ENCODE peak calls at places on chromosomes 12 and 14, in eight cellular contexts. J is CD8-positive, alpha-beta memory T cell; L is CD8-positive, alpha-beta T cell; M is astrocyte; R is mammary epithelial cell; X is Panc1; A is gastrocnemius medialis; O is MM.1S. G is an unnamed sample.

GRCh38 chr14:59187802-59188460 is 536 bp upstream of the DAAM1 start:
- DNase-seq in J (peak), L (peak), M (no peak), R (no peak), X (peak), A (peak), O (peak), G (no peak)

GRCh38 chr14:23294734-23295561 is 7.7 kb downstream of the PPP1R3E start:
- DNase-seq in J (peak), L (no peak), M (no peak), R (no peak), X (peak), A (no peak), O (peak), G (no peak)

GRCh38 chr14:72738181-72738611 is 155.7 kb downstream of the DPF3 start:
- DNase-seq in J (no peak), L (no peak), M (no peak), R (no peak), X (no peak), A (no peak), O (no peak), G (no peak)

GRCh38 chr14:42163136-42163535 is 556.5 kb downstream of the LRFN5 start:
- DNase-seq in J (no peak), L (no peak), M (no peak), R (no peak), X (no peak), A (no peak), O (no peak), G (no peak)

GRCh38 chr14:49893309-49894213 is 679 bp downstream of the ARF6 start:
- DNase-seq in J (peak), L (peak), M (no peak), R (peak), X (no peak), A (peak), O (peak), G (no peak)

GRCh38 chr14:90642239-90642717 is 174.0 kb downstream of the TTC7B start:
- DNase-seq in J (no peak), L (no peak), M (peak), R (no peak), X (no peak), A (no peak), O (no peak), G (no peak)

GRCh38 chr12:117114784-117115183 is 15.6 kb upstream of the TESC start:
- DNase-seq in J (no peak), L (no peak), M (no peak), R (no peak), X (no peak), A (no peak), O (no peak), G (no peak)

GRCh38 chr12:12723681-12724420 is 6.7 kb downstream of the CDKN1B start:
- DNase-seq in J (peak), L (no peak), M (no peak), R (peak), X (no peak), A (peak), O (peak), G (no peak)

GRCh38 chr14:68673464-68673863 is 119.4 kb downstream of the ZFP36L1 start:
- DNase-seq in J (no peak), L (no peak), M (no peak), R (no peak), X (no peak), A (no peak), O (no peak), G (no peak)

GRCh38 chr12:92561543-92561899 is 141.3 kb upstream of the PLEKHG7 start:
- DNase-seq in J (no peak), L (no peak), M (peak), R (peak), X (no peak), A (peak), O (no peak), G (no peak)

GRCh38 chr14:60722836-60723217 is 1.3 kb downstream of the SIX4 start:
- DNase-seq in J (no peak), L (no peak), M (peak), R (no peak), X (no peak), A (peak), O (no peak), G (no peak)

GRCh38 chr12:8692573-8692972 is 5.2 kb upstream of the RIMKLB start:
- DNase-seq in J (no peak), L (no peak), M (peak), R (peak), X (no peak), A (no peak), O (no peak), G (no peak)

GRCh38 chr12:32110417-32110816 is 3.8 kb downstream of the BICD1 start:
- DNase-seq in J (no peak), L (no peak), M (no peak), R (no peak), X (no peak), A (no peak), O (no peak), G (no peak)

GRCh38 chr14:78857974-78858373 is 687.8 kb downstream of the NRXN3 start:
- DNase-seq in J (no peak), L (no peak), M (no peak), R (no peak), X (no peak), A (no peak), O (no peak), G (no peak)

GRCh38 chr12:58966939-58967338 is 46.6 kb upstream of the LRIG3 start:
- DNase-seq in J (no peak), L (no peak), M (peak), R (peak), X (no peak), A (no peak), O (no peak), G (no peak)

GRCh38 chr12:71576546-71576945 is 87.1 kb downstream of the ZFC3H1 start:
- DNase-seq in J (no peak), L (no peak), M (no peak), R (no peak), X (no peak), A (no peak), O (no peak), G (no peak)

GRCh38 chr14:44316647-44317432 is 190.2 kb downstream of the FSCB start:
- DNase-seq in J (no peak), L (no peak), M (peak), R (peak), X (peak), A (no peak), O (peak), G (peak)

GRCh38 chr14:68961361-68961760 is 17.7 kb downstream of the ACTN1 start:
- DNase-seq in J (no peak), L (no peak), M (no peak), R (no peak), X (no peak), A (no peak), O (no peak), G (no peak)

GRCh38 chr12:110577717-110578521 is 5.2 kb downstream of the PPTC7 start:
- DNase-seq in J (no peak), L (no peak), M (peak), R (peak), X (no peak), A (peak), O (no peak), G (peak)

GRCh38 chr12:94805749-94806148 is 155.4 kb upstream of the TMCC3 start:
- DNase-seq in J (no peak), L (no peak), M (peak), R (peak), X (no peak), A (no peak), O (no peak), G (no peak)

GRCh38 chr14:20631821-20632389 is 9.6 kb downstream of the OR6S1 start:
- DNase-seq in J (no peak), L (no peak), M (peak), R (peak), X (no peak), A (peak), O (no peak), G (no peak)

GRCh38 chr14:103232338-103232808 is 101.7 kb upstream of the EIF5 start:
- DNase-seq in J (no peak), L (no peak), M (no peak), R (no peak), X (no peak), A (no peak), O (no peak), G (no peak)

GRCh38 chr14:79278798-79279644 is 932.3 kb downstream of the DIO2 start:
- DNase-seq in J (no peak), L (no peak), M (peak), R (peak), X (no peak), A (peak), O (peak), G (peak)

GRCh38 chr14:58822856-58823255 is 185.1 kb downstream of the DACT1 start:
- DNase-seq in J (no peak), L (no peak), M (no peak), R (no peak), X (no peak), A (no peak), O (no peak), G (no peak)

GRCh38 chr12:32647275-32647674 is 31.8 kb upstream of the DNM1L start:
- DNase-seq in J (no peak), L (no peak), M (no peak), R (no peak), X (no peak), A (no peak), O (no peak), G (no peak)

GRCh38 chr14:71246539-71246938 is 339.3 kb downstream of the PCNX1 start:
- DNase-seq in J (no peak), L (no peak), M (no peak), R (no peak), X (no peak), A (no peak), O (no peak), G (no peak)

GRCh38 chr12:56080556-56081138 is 682 bp downstream of the ERBB3 start:
- DNase-seq in J (no peak), L (no peak), M (no peak), R (no peak), X (no peak), A (no peak), O (no peak), G (no peak)

GRCh38 chr12:119936705-119937323 is 52.2 kb upstream of the BICDL1 start:
- DNase-seq in J (no peak), L (no peak), M (no peak), R (no peak), X (no peak), A (no peak), O (no peak), G (no peak)

GRCh38 chr12:98744692-98745091 is 99.6 kb downstream of the APAF1 start:
- DNase-seq in J (no peak), L (no peak), M (no peak), R (no peak), X (no peak), A (no peak), O (peak), G (no peak)

GRCh38 chr12:131896080-131896810 is 1.8 kb downstream of the ULK1 start:
- DNase-seq in J (peak), L (peak), M (peak), R (peak), X (no peak), A (peak), O (peak), G (no peak)

GRCh38 chr12:14843425-14843887 is at the start of gene ART4:
- DNase-seq in J (no peak), L (no peak), M (no peak), R (no peak), X (no peak), A (no peak), O (no peak), G (no peak)

GRCh38 chr14:64119535-64119934 is 174.6 kb downstream of the ESR2 start:
- DNase-seq in J (no peak), L (no peak), M (no peak), R (no peak), X (no peak), A (no peak), O (no peak), G (no peak)

GRCh38 chr14:93926209-93926872 is 803 bp upstream of the FAM181A start:
- DNase-seq in J (no peak), L (no peak), M (no peak), R (no peak), X (no peak), A (no peak), O (no peak), G (no peak)

GRCh38 chr12:52022841-52023181 is 16.1 kb downstream of the TAMALIN start:
- DNase-seq in J (no peak), L (no peak), M (no peak), R (no peak), X (no peak), A (no peak), O (no peak), G (no peak)

GRCh38 chr14:71586131-71586893 is 345.9 kb upstream of the RGS6 start:
- DNase-seq in J (no peak), L (no peak), M (peak), R (peak), X (no peak), A (no peak), O (no peak), G (no peak)

GRCh38 chr12:20211537-20211936 is 156.8 kb upstream of the PDE3A start:
- DNase-seq in J (no peak), L (no peak), M (no peak), R (no peak), X (no peak), A (no peak), O (no peak), G (no peak)

GRCh38 chr12:20212658-20213387 is 155.5 kb upstream of the PDE3A start:
- DNase-seq in J (no peak), L (no peak), M (peak), R (peak), X (no peak), A (peak), O (no peak), G (peak)

GRCh38 chr12:20212036-20212435 is 156.3 kb upstream of the PDE3A start:
- DNase-seq in J (no peak), L (no peak), M (peak), R (no peak), X (no peak), A (no peak), O (no peak), G (no peak)

GRCh38 chr12:20213851-20214250 is 154.5 kb upstream of the PDE3A start:
- DNase-seq in J (no peak), L (no peak), M (no peak), R (no peak), X (no peak), A (no peak), O (no peak), G (no peak)

DNA sequence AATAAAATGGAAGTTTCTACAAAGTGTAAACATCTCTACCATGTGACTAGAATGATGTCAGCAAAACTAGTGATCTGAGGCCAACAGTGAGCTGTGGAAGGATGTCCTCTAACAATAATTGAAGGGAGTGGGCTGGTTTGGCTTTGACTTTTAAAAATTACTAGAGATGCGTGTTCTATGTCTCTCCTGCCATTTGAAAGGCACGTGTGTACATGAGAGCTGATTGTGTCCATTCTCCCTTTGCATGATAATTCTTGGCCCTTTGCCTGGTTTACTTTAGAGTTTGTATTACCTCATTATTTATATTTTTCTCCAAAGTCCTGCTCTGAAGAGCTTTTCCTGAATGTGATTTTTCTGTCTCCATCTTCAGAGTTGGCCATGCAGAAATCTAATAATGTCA is 154.1 kb upstream of the PDE3A start:
- DNase-seq in J (no peak), L (no peak), M (peak), R (no peak), X (no peak), A (no peak), O (no peak), G (no peak)
- H3K27ac ChIP-seq in J (no peak), L (no peak), M (no peak), R (no peak), X (no peak), A (no peak), O (no peak), G (no peak)

GRCh38 chr12:48142818-48143674 is 14.3 kb downstream of the ASB8 start:
- DNase-seq in J (no peak), L (no peak), M (no peak), R (no peak), X (no peak), A (no peak), O (no peak), G (no peak)
- H3K27ac ChIP-seq in J (no peak), L (no peak), M (no peak), R (no peak), X (no peak), A (peak), O (no peak), G (no peak)

DNA sequence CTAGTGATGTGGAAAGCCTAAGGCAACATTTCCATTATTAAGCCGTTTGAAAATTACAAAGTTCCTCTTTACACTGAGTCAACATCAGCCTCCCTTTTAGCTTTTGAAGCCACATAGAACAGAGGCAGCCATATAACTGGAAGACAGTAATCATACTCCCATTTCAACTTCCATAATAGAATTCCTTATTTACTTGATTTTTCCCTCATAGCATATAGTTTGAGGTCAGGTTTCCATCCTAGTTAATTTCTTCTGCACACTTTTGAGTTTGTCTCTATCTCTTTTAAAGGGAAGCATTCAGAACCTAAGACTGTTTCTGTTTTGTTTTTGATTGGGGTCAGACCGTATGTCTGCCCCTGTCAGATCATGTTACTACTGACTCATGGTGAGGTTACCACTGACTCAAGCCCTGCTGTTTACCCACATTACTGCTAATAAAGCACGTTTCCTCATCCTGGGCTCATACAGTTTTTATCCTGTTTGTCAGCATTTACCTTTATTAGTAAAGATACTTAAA is 161.0 kb downstream of the SLC38A4 start:
- DNase-seq in J (no peak), L (no peak), M (peak), R (peak), X (peak), A (peak), O (peak), G (peak)
- H3K27ac ChIP-seq in J (no peak), L (no peak), M (peak), R (peak), X (peak), A (peak), O (peak), G (peak)

DNA sequence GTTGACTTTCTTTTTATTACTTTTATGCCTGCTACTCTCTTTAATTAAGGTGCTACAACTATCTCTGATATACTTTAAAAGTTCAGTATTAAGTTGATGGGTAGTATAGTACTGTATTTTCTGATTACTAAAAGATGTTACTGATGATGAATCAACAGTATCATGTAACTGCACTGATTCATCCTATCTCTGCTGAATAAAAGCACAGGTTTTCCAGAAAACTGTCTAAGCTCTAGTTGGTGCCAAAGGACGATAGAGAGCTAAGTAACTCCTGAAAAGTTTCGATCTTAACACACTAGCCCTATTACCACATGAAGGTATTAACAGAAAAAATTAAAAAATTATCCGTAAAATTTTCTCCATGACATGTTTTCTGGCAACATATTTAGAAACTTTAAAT is 2.1 kb downstream of the SCAF11 start:
- DNase-seq in J (no peak), L (no peak), M (peak), R (peak), X (no peak), A (no peak), O (no peak), G (no peak)
- H3K27ac ChIP-seq in J (no peak), L (no peak), M (no peak), R (peak), X (peak), A (peak), O (no peak), G (no peak)